ENCODE peak calls at places on chromosomes 6 and 20, in five cellular contexts. R is sigmoid colon, W is left ventricle myocardium inferior, G is transverse colon, P is A673. Z is an unnamed sample.

GRCh38 chr6:117018771-117019170 is 141.7 kb downstream of the RFX6 start:
- DNase-seq in P (no peak), G (no peak), R (no peak), W (no peak), Z (no peak)

GRCh38 chr20:51402201-51402600 is 140.3 kb downstream of the NFATC2 start:
- DNase-seq in P (no peak), W (no peak), G (peak), R (no peak), Z (no peak)

GRCh38 chr6:66421570-66421969 is 714.5 kb upstream of the EYS start:
- DNase-seq in G (no peak), P (peak), R (no peak), W (no peak), Z (peak)

GRCh38 chr6:150343434-150343833 is 25.4 kb upstream of the IYD start:
- DNase-seq in P (no peak), R (no peak), W (no peak), G (no peak), Z (no peak)

GRCh38 chr20:43442310-43442880 is 15.3 kb upstream of the SRSF6 start:
- DNase-seq in G (no peak), R (no peak), W (no peak), P (no peak), Z (no peak)

GRCh38 chr20:59598625-59599310 is 5.6 kb upstream of the PHACTR3 start:
- DNase-seq in W (peak), P (peak), R (no peak), G (peak), Z (peak)

GRCh38 chr6:157974341-157974894 is 7.2 kb upstream of the SYNJ2 start:
- DNase-seq in G (no peak), R (no peak), P (no peak), W (no peak), Z (no peak)

GRCh38 chr6:15077006-15077405 is 168.9 kb upstream of the JARID2 start:
- DNase-seq in R (no peak), P (no peak), W (no peak), G (no peak), Z (no peak)

GRCh38 chr6:24547243-24547642 is 52.5 kb downstream of the ALDH5A1 start:
- DNase-seq in G (no peak), R (no peak), P (peak), W (no peak), Z (no peak)

GRCh38 chr6:12414096-12414675 is 124.0 kb downstream of the EDN1 start:
- DNase-seq in G (no peak), W (no peak), P (no peak), R (no peak), Z (no peak)

GRCh38 chr6:47302043-47302442 is 7.7 kb downstream of the TNFRSF21 start:
- DNase-seq in G (no peak), W (no peak), P (no peak), R (no peak), Z (no peak)
- TF ChIP-seq CTCF in G (no peak), W (no peak), P (no peak), R (no peak), Z (no peak)

DNA sequence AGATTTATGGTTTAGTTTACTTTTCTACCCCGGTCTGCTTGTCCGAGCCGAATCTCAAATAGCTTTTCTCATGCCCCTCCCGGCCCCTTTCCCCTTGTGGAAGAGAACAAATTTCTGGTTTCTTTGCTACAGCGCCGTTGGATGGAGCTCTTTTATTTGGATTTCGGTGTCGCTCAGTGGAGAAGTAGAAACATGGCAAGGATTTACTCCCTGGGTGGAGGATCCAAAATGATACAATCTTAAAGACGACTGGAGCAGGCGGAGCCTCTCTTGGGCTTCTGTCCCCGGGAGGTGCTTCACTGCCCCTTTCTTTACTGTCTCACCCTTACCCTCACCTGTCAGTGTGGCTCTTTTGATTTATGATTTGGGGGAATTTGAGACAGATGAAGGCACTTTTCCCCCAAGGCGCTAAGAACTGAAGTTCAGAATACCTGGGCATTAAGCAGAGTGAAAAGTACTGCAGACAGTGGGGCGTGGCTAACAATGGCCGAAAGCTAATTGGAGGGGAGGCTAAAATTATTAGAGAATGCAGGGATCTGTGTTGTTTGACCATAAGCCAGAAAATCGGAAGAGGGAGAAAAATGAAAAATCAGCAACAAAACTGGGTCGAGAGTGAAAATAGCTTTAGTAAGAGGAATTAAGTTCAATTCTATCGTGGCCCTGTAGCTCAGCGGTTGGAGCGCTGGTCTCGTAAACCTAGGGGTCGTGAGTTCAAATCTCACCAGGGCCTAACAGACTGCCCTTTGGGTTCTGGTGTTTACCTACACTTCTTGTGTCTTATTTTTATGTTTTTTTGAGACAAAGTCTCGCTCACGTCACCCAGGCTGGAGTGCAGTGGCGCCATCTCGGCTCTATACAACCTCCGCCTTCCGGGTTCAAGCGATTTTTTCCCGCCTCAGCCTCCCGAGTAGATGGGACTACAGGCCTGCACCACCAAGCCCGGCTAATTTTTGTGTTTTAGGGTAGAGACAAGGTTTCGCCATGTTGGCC is 145.1 kb upstream of the ZNF184 start:
- DNase-seq in G (no peak), R (no peak), P (peak), W (no peak), Z (no peak)
- TF ChIP-seq CTCF in G (no peak), R (no peak), P (peak), W (no peak), Z (peak)

DNA sequence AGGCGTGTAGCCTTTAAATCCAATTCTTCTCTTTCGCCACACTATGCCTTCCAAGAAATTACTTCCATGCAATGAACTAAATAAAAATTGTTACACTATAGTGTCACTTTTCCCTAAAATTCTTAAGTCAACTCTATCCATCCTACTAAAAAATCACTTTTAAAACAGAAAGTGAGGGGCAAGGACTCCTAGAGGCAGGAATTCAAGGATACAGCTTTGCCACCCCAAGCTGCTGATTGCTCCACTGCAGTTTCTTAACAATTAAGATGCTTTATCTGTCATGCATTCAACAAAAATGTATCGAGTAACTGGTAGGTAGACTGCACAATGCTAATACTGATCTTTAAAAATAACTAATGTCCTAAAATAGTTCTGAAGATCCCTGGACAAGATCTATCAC is 4.3 kb downstream of the MCM9 start:
- DNase-seq in R (no peak), G (no peak), W (no peak), P (no peak), Z (no peak)
- TF ChIP-seq CTCF in R (no peak), G (no peak), W (no peak), P (no peak), Z (no peak)

GRCh38 chr20:17657079-17657825 is 24.8 kb downstream of the RRBP1 start:
- DNase-seq in R (peak), P (no peak), W (no peak), G (no peak), Z (no peak)

GRCh38 chr20:17655865-17656489 is 26.1 kb downstream of the RRBP1 start:
- DNase-seq in G (no peak), P (no peak), W (no peak), R (peak), Z (no peak)

GRCh38 chr20:17653835-17654648 is 28.0 kb downstream of the RRBP1 start:
- DNase-seq in G (no peak), R (peak), P (no peak), W (no peak), Z (no peak)

GRCh38 chr20:17654649-17655285 is 27.3 kb downstream of the RRBP1 start:
- DNase-seq in W (no peak), R (peak), G (peak), P (peak), Z (peak)

DNA sequence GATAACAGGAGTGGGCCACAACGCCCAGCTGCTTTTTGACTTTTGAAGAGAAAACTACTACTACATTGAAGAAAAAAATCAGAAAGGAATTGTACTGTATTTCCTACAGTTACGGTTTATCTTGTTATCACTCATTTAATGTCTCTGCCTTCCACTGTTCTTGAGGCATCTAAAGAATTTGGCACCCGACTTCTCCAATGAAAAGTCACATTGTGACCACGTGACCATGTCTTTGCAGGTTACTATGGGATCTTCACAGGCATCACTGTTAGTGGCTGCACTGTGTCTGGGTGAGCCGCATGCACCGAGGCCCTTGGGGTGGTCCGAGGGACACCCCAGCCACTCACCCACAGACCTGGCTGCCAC is 26.8 kb downstream of the RRBP1 start:
- DNase-seq in R (peak), W (no peak), G (no peak), P (no peak), Z (no peak)
- TF ChIP-seq CTCF in R (no peak), W (peak), G (no peak), P (no peak), Z (peak)

DNA sequence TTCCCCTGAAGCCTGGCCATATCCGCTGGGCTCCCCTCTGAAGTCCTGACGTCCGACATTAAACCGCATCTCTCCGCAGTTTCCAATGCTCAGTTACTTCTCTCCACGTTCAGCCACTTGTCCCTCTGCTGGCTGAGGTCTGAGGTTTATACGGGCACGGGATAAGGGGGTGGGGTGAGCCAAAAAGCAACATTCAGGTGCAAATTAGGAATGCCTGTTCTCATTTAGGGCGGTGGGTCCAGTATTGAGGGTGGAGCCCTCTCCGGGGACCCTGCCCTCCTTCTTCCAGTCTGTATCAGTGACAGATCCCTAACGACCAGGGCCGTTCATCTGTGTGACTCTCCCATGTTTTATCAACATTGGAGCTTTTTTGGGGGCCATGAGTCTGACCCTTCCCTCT is 1454.4 kb downstream of the HACE1 start:
- DNase-seq in G (no peak), R (no peak), W (no peak), P (no peak), Z (no peak)
- TF ChIP-seq CTCF in G (no peak), R (no peak), W (no peak), P (no peak), Z (no peak)

GRCh38 chr6:136793348-136793747 is 1.1 kb upstream of the MAP3K5 start:
- DNase-seq in W (no peak), G (no peak), R (no peak), P (no peak), Z (no peak)

GRCh38 chr6:136792945-136793289 is 640 bp upstream of the MAP3K5 start:
- DNase-seq in R (peak), P (peak), W (peak), G (peak), Z (peak)

GRCh38 chr6:136790411-136791295 is 1.6 kb downstream of the MAP3K5 start:
- DNase-seq in G (no peak), W (no peak), R (no peak), P (no peak), Z (no peak)

GRCh38 chr6:136791296-136792065 is 796 bp downstream of the MAP3K5 start:
- DNase-seq in R (peak), W (peak), P (peak), G (peak), Z (peak)

DNA sequence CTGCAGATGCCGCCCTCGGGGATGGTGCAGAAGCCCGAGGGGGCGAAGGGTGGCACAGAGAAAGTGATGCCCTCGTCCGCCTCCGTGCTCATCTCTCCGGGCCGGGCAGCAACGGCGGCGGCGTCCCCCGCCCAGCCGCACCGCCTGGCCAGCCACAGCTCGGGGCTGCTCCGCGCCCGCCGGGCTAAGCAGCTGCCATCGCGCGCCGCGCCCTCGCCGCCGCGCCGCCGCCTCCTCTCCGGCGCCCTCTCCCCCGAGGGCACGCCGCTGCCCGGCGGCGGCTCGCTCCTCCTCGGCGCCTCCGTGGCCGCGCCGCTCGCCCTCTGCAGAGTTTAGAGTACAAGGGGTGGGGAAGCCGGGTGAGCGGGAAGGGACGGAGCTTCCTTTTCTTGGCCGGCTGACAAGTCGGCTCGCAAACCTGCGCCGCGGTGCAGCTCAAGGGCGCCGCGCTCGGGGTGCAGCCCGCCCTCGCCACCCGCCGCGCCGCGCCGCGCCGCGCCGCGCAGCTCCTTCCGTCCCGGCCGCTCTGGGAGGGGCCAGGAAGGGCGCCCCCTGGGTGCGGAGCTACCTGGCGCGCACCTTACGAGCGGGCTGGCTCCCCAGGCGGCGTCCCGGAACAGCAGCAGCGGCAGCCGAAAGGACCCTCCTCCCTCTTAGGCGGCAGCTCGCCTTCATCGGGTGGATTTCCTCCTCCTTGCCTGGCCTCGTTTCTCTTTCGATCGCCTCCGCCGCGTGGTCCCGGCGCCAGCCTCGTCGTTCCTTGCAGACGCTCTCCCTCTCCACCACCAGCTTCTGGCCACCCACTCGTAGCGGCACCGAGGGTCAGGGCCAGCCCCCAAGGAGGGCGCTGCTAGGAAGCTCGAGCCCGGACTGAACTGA is at the start of gene MAP3K5:
- DNase-seq in W (peak), P (peak), R (peak), G (peak), Z (peak)
- TF ChIP-seq CTCF in W (peak), P (no peak), R (peak), G (no peak), Z (no peak)

GRCh38 chr20:23783447-23783846 is 32.7 kb upstream of the CST1 start:
- DNase-seq in W (no peak), R (no peak), P (no peak), G (no peak), Z (no peak)

GRCh38 chr20:23782366-23782983 is 31.7 kb upstream of the CST1 start:
- DNase-seq in W (no peak), G (no peak), R (no peak), P (peak), Z (peak)
- TF ChIP-seq CTCF in W (peak), G (no peak), R (no peak), P (peak), Z (peak)

Z was measured in neural crest cell.